ENCODE peak calls at places on chromosomes 13 and 19, in seven cellular contexts. W is hypothalamus, M is fibroblast of mammary gland, G is T-helper 2 cell, J is mammary epithelial cell, C is suprapubic skin, F is islet precursor cell. T is an unnamed sample.

GRCh38 chr13:32472194-32472621 is 44.3 kb upstream of the N4BP2L1 start:
- DNase-seq in W (no peak), M (peak), G (no peak), J (no peak), C (no peak), F (no peak), T (no peak)

GRCh38 chr19:29942404-29943261 is 594 bp downstream of the URI1 start:
- DNase-seq in W (peak), M (peak), G (peak), J (peak), C (no peak), F (peak), T (no peak)

GRCh38 chr13:111911141-111911720 is 155.7 kb upstream of the SOX1 start:
- DNase-seq in W (no peak), M (no peak), G (no peak), J (no peak), C (peak), F (peak), T (no peak)

GRCh38 chr13:30442854-30443379 is 20.6 kb downstream of the UBE2L5 start:
- DNase-seq in W (no peak), M (no peak), G (no peak), J (no peak), C (no peak), F (peak), T (no peak)

GRCh38 chr13:33191425-33192221 is 93.9 kb downstream of the STARD13 start:
- DNase-seq in W (no peak), M (no peak), G (no peak), J (no peak), C (no peak), F (no peak), T (no peak)

GRCh38 chr13:113565526-113566226 is 18.9 kb upstream of the TFDP1 start:
- DNase-seq in W (no peak), M (no peak), G (no peak), J (no peak), C (peak), F (peak), T (no peak)

GRCh38 chr13:66794340-66795031 is 435.6 kb downstream of the PCDH9 start:
- DNase-seq in W (no peak), M (no peak), G (no peak), J (no peak), C (no peak), F (no peak), T (no peak)

GRCh38 chr19:19937403-19937802 is 36.7 kb downstream of the ZNF93 start:
- DNase-seq in W (no peak), M (no peak), G (no peak), J (no peak), C (no peak), F (no peak), T (no peak)

GRCh38 chr19:2770055-2771013 is 12.7 kb downstream of the SGTA start:
- DNase-seq in W (no peak), M (peak), G (no peak), J (no peak), C (no peak), F (no peak), T (peak)

GRCh38 chr13:80436571-80437169 is 95.7 kb upstream of the SPRY2 start:
- DNase-seq in W (no peak), M (peak), G (no peak), J (no peak), C (no peak), F (no peak), T (no peak)

GRCh38 chr19:23384166-23384565 is 11.1 kb downstream of the ZNF91 start:
- DNase-seq in W (no peak), M (no peak), G (no peak), J (no peak), C (no peak), F (no peak), T (no peak)

GRCh38 chr13:109509154-109509905 is 277.1 kb downstream of the IRS2 start:
- DNase-seq in W (no peak), M (peak), G (no peak), J (peak), C (no peak), F (no peak), T (no peak)

GRCh38 chr13:51585696-51586095 is 1.4 kb downstream of the WDFY2 start:
- DNase-seq in W (no peak), M (peak), G (no peak), J (peak), C (no peak), F (no peak), T (no peak)

GRCh38 chr19:38023661-38024574 is 116.9 kb downstream of the SIPA1L3 start:
- DNase-seq in W (no peak), M (no peak), G (no peak), J (no peak), C (no peak), F (no peak), T (no peak)

GRCh38 chr13:99605417-99606321 is 104.4 kb downstream of the TM9SF2 start:
- DNase-seq in W (no peak), M (peak), G (peak), J (no peak), C (no peak), F (peak), T (no peak)

GRCh38 chr13:68174905-68175304 is 944.8 kb upstream of the PCDH9 start:
- DNase-seq in W (no peak), M (no peak), G (no peak), J (no peak), C (no peak), F (no peak), T (no peak)

GRCh38 chr13:103539265-103539664 is 473.0 kb upstream of the SLC10A2 start:
- DNase-seq in W (no peak), M (no peak), G (no peak), J (no peak), C (no peak), F (peak), T (no peak)

GRCh38 chr13:100542546-100543156 is 45.9 kb downstream of the GGACT start:
- DNase-seq in W (no peak), M (peak), G (no peak), J (peak), C (peak), F (no peak), T (no peak)

GRCh38 chr13:76630629-76631028 is 255.6 kb downstream of the KCTD12 start:
- DNase-seq in W (no peak), M (no peak), G (no peak), J (no peak), C (no peak), F (no peak), T (no peak)

GRCh38 chr13:44664308-44664707 is 88.2 kb upstream of the TSC22D1 start:
- DNase-seq in W (no peak), M (no peak), G (no peak), J (no peak), C (no peak), F (no peak), T (no peak)

GRCh38 chr13:93755341-93755740 is 528.7 kb downstream of the GPC6 start:
- DNase-seq in W (no peak), M (no peak), G (no peak), J (no peak), C (no peak), F (no peak), T (no peak)

GRCh38 chr19:57708641-57709354 is at the start of gene ZNF154:
- DNase-seq in W (peak), M (peak), G (peak), J (no peak), C (no peak), F (peak), T (peak)

GRCh38 chr13:98959299-98959698 is 18.6 kb downstream of the DOCK9 start:
- DNase-seq in W (no peak), M (no peak), G (no peak), J (no peak), C (no peak), F (no peak), T (no peak)

GRCh38 chr13:74024856-74025255 is 109.3 kb downstream of the KLF12 start:
- DNase-seq in W (no peak), M (no peak), G (no peak), J (no peak), C (no peak), F (no peak), T (no peak)

GRCh38 chr19:2613507-2614295 is 88.8 kb downstream of the GNG7 start:
- DNase-seq in W (no peak), M (peak), G (peak), J (no peak), C (no peak), F (peak), T (no peak)

GRCh38 chr13:30355405-30355741 is 48.0 kb upstream of the KATNAL1 start:
- DNase-seq in W (no peak), M (no peak), G (no peak), J (no peak), C (no peak), F (peak), T (no peak)

GRCh38 chr19:7292950-7293794 is 1.0 kb downstream of the INSR start:
- DNase-seq in W (no peak), M (no peak), G (no peak), J (no peak), C (peak), F (peak), T (no peak)

GRCh38 chr13:97257800-97258799 is 36.0 kb downstream of the MBNL2 start:
- DNase-seq in W (no peak), M (peak), G (no peak), J (peak), C (peak), F (peak), T (no peak)